ENCODE peak calls at places on chromosome 1, in five cellular contexts. One of them, this sample, is unnamed.

GRCh38 chr1:161531986-161532875 is 7.9 kb downstream of the HSPA6 start:
- DNase-seq in SW 1271: no peak
- DNase-seq in WERI-Rb-1: no peak
- DNase-seq in GM12865: no peak
- DNase-seq in iris pigment epithelial cell: no peak
- DNase-seq in this sample: no peak

GRCh38 chr1:184905601-184906322 is 68.5 kb downstream of the NIBAN1 start:
- DNase-seq in SW 1271: no peak
- DNase-seq in WERI-Rb-1: no peak
- DNase-seq in GM12865: no peak
- DNase-seq in iris pigment epithelial cell: no peak
- DNase-seq in this sample: no peak

GRCh38 chr1:230909974-230910754 is 41.8 kb upstream of the C1orf198 start:
- DNase-seq in SW 1271: no peak
- DNase-seq in WERI-Rb-1: no peak
- DNase-seq in GM12865: no peak
- DNase-seq in iris pigment epithelial cell: no peak
- DNase-seq in this sample: no peak

GRCh38 chr1:183279835-183280234 is 93.8 kb downstream of the LAMC2 start:
- DNase-seq in SW 1271: no peak
- DNase-seq in WERI-Rb-1: no peak
- DNase-seq in GM12865: no peak
- DNase-seq in iris pigment epithelial cell: peak
- DNase-seq in this sample: no peak

GRCh38 chr1:169484683-169485426 is 889 bp downstream of the SLC19A2 start:
- DNase-seq in SW 1271: no peak
- DNase-seq in WERI-Rb-1: peak
- DNase-seq in GM12865: peak
- DNase-seq in iris pigment epithelial cell: peak
- DNase-seq in this sample: no peak

GRCh38 chr1:178540646-178541045 is 27.7 kb downstream of the TEX35 start:
- DNase-seq in SW 1271: no peak
- DNase-seq in WERI-Rb-1: peak
- DNase-seq in GM12865: no peak
- DNase-seq in iris pigment epithelial cell: peak
- DNase-seq in this sample: no peak

GRCh38 chr1:209012443-209013196 is 570.9 kb upstream of the CAMK1G start:
- DNase-seq in SW 1271: no peak
- DNase-seq in WERI-Rb-1: peak
- DNase-seq in GM12865: no peak
- DNase-seq in iris pigment epithelial cell: no peak
- DNase-seq in this sample: no peak

GRCh38 chr1:236514703-236515442 is 8.9 kb upstream of the LGALS8 start:
- DNase-seq in SW 1271: no peak
- DNase-seq in WERI-Rb-1: no peak
- DNase-seq in GM12865: no peak
- DNase-seq in iris pigment epithelial cell: no peak
- DNase-seq in this sample: no peak

GRCh38 chr1:206012086-206012859 is 9.1 kb upstream of the RAB7B start:
- DNase-seq in SW 1271: no peak
- DNase-seq in WERI-Rb-1: peak
- DNase-seq in GM12865: peak
- DNase-seq in iris pigment epithelial cell: no peak
- DNase-seq in this sample: peak

GRCh38 chr1:34591751-34592629 is 162.9 kb upstream of the GJB5 start:
- DNase-seq in SW 1271: no peak
- DNase-seq in WERI-Rb-1: peak
- DNase-seq in GM12865: peak
- DNase-seq in iris pigment epithelial cell: no peak
- DNase-seq in this sample: peak

GRCh38 chr1:197685785-197686184 is 89.5 kb downstream of the DENND1B start:
- DNase-seq in SW 1271: no peak
- DNase-seq in WERI-Rb-1: no peak
- DNase-seq in GM12865: no peak
- DNase-seq in iris pigment epithelial cell: peak
- DNase-seq in this sample: no peak

GRCh38 chr1:209513226-209513625 is 70.3 kb upstream of the CAMK1G start:
- DNase-seq in SW 1271: peak
- DNase-seq in WERI-Rb-1: peak
- DNase-seq in GM12865: peak
- DNase-seq in iris pigment epithelial cell: peak
- DNase-seq in this sample: peak

GRCh38 chr1:104408268-104408667 is 658.6 kb downstream of the AMY1C start:
- DNase-seq in SW 1271: no peak
- DNase-seq in WERI-Rb-1: no peak
- DNase-seq in GM12865: no peak
- DNase-seq in iris pigment epithelial cell: no peak
- DNase-seq in this sample: no peak

GRCh38 chr1:2267051-2267830 is 39.1 kb downstream of the SKI start:
- DNase-seq in SW 1271: no peak
- DNase-seq in WERI-Rb-1: no peak
- DNase-seq in GM12865: no peak
- DNase-seq in iris pigment epithelial cell: no peak
- DNase-seq in this sample: no peak

GRCh38 chr1:108117908-108118902 is 81.9 kb downstream of the SLC25A24 start:
- DNase-seq in SW 1271: no peak
- DNase-seq in WERI-Rb-1: no peak
- DNase-seq in GM12865: no peak
- DNase-seq in iris pigment epithelial cell: peak
- DNase-seq in this sample: peak

GRCh38 chr1:4058122-4058521 is 158.1 kb upstream of the C1orf174 start:
- DNase-seq in SW 1271: no peak
- DNase-seq in WERI-Rb-1: no peak
- DNase-seq in GM12865: no peak
- DNase-seq in iris pigment epithelial cell: no peak
- DNase-seq in this sample: no peak

GRCh38 chr1:9676815-9677393 is 25.4 kb downstream of the PIK3CD start:
- DNase-seq in SW 1271: no peak
- DNase-seq in WERI-Rb-1: no peak
- DNase-seq in GM12865: no peak
- DNase-seq in iris pigment epithelial cell: peak
- DNase-seq in this sample: no peak

GRCh38 chr1:52393174-52393573 is 11.0 kb downstream of the ORC1 start:
- DNase-seq in SW 1271: no peak
- DNase-seq in WERI-Rb-1: no peak
- DNase-seq in GM12865: no peak
- DNase-seq in iris pigment epithelial cell: no peak
- DNase-seq in this sample: no peak

GRCh38 chr1:42219627-42220026 is 55.1 kb upstream of the GUCA2A start:
- DNase-seq in SW 1271: no peak
- DNase-seq in WERI-Rb-1: no peak
- DNase-seq in GM12865: no peak
- DNase-seq in iris pigment epithelial cell: no peak
- DNase-seq in this sample: no peak

GRCh38 chr1:103516693-103517092 is 8.8 kb upstream of the RNPC3 start:
- DNase-seq in SW 1271: no peak
- DNase-seq in WERI-Rb-1: no peak
- DNase-seq in GM12865: no peak
- DNase-seq in iris pigment epithelial cell: peak
- DNase-seq in this sample: no peak

GRCh38 chr1:54803761-54804470 is 2.8 kb upstream of the TTC22 start:
- DNase-seq in SW 1271: no peak
- DNase-seq in WERI-Rb-1: no peak
- DNase-seq in GM12865: peak
- DNase-seq in iris pigment epithelial cell: peak
- DNase-seq in this sample: no peak

GRCh38 chr1:224529844-224530243 is 86.3 kb upstream of the CNIH3 start:
- DNase-seq in SW 1271: no peak
- DNase-seq in WERI-Rb-1: no peak
- DNase-seq in GM12865: no peak
- DNase-seq in iris pigment epithelial cell: no peak
- DNase-seq in this sample: no peak

GRCh38 chr1:22105611-22106207 is 37.2 kb downstream of the WNT4 start:
- DNase-seq in SW 1271: no peak
- DNase-seq in WERI-Rb-1: no peak
- DNase-seq in GM12865: peak
- DNase-seq in iris pigment epithelial cell: peak
- DNase-seq in this sample: peak

GRCh38 chr1:222629921-222630535 is 12.1 kb downstream of the MIA3 start:
- DNase-seq in SW 1271: no peak
- DNase-seq in WERI-Rb-1: no peak
- DNase-seq in GM12865: no peak
- DNase-seq in iris pigment epithelial cell: peak
- DNase-seq in this sample: no peak

GRCh38 chr1:160171352-160171751 is 19.0 kb upstream of the CASQ1 start:
- DNase-seq in SW 1271: no peak
- DNase-seq in WERI-Rb-1: no peak
- DNase-seq in GM12865: no peak
- DNase-seq in iris pigment epithelial cell: peak
- DNase-seq in this sample: no peak

GRCh38 chr1:187817782-187818181 is 989.0 kb downstream of the PLA2G4A start:
- DNase-seq in SW 1271: no peak
- DNase-seq in WERI-Rb-1: peak
- DNase-seq in GM12865: peak
- DNase-seq in iris pigment epithelial cell: no peak
- DNase-seq in this sample: peak

GRCh38 chr1:110903853-110904500 is 31.0 kb downstream of the CD53 start:
- DNase-seq in SW 1271: no peak
- DNase-seq in WERI-Rb-1: no peak
- DNase-seq in GM12865: peak
- DNase-seq in iris pigment epithelial cell: no peak
- DNase-seq in this sample: no peak

GRCh38 chr1:208510192-208510952 is 266.2 kb upstream of the PLXNA2 start:
- DNase-seq in SW 1271: no peak
- DNase-seq in WERI-Rb-1: no peak
- DNase-seq in GM12865: no peak
- DNase-seq in iris pigment epithelial cell: peak
- DNase-seq in this sample: no peak

GRCh38 chr1:45266151-45266801 is 59.9 kb upstream of the ZSWIM5 start:
- DNase-seq in SW 1271: no peak
- DNase-seq in WERI-Rb-1: no peak
- DNase-seq in GM12865: no peak
- DNase-seq in iris pigment epithelial cell: peak
- DNase-seq in this sample: no peak

This sample was measured in Karpas-422.